ENCODE peak calls at places on chromosomes 3 and 15, in eight cellular contexts. Q is H1, U is K562, W is SK-N-SH, X is HCT116, T is endothelial cell of umbilical vein, Y is HepG2, F is GM12878. J is an unnamed sample.

GRCh38 chr3:61108247-61109019 is 142.8 kb downstream of the FHIT start:
- DNase-seq in W (no peak), Y (no peak), T (no peak), Q (no peak), X (no peak), U (no peak), F (no peak), J (no peak)

GRCh38 chr3:74663178-74663577 is 48.7 kb upstream of the CNTN3 start:
- DNase-seq in Y (no peak), Q (no peak), F (no peak), U (no peak), T (no peak), X (no peak), W (no peak), J (no peak)

GRCh38 chr15:89783111-89783860 is 7.2 kb downstream of the MESP2 start:
- DNase-seq in F (no peak), T (no peak), Y (no peak), Q (no peak), U (peak; percentile 60), W (peak; percentile 38), X (no peak), J (no peak)

GRCh38 chr3:147117631-147118030 is 288.7 kb downstream of the ZIC4 start:
- DNase-seq in U (no peak), T (no peak), X (no peak), Y (no peak), Q (no peak), F (no peak), W (no peak), J (no peak)

GRCh38 chr15:29456255-29456654 is 186.6 kb upstream of the NSMCE3 start:
- DNase-seq in Q (no peak), Y (no peak), X (no peak), F (no peak), T (no peak), W (no peak), U (no peak), J (no peak)

GRCh38 chr3:40309925-40310635 is 573 bp downstream of the EIF1B start:
- DNase-seq in X (no peak), F (no peak), Y (peak; percentile 35), W (peak; percentile 80), Q (no peak), U (peak; percentile 62), T (peak; percentile 62), J (no peak)

GRCh38 chr3:72347819-72348319 is 500.4 kb downstream of the SHQ1 start:
- DNase-seq in W (no peak), X (no peak), Q (no peak), T (peak; percentile 92), Y (no peak), F (peak; percentile 50), U (no peak), J (no peak)

GRCh38 chr15:68701886-68702285 is 118.8 kb downstream of the ANP32A start:
- DNase-seq in Y (no peak), T (no peak), W (no peak), F (no peak), X (no peak), Q (no peak), U (no peak), J (no peak)

GRCh38 chr3:179948740-179949139 is 88.0 kb downstream of the PEX5L start:
- DNase-seq in X (no peak), W (no peak), T (no peak), Y (no peak), Q (no peak), U (no peak), F (no peak), J (no peak)

GRCh38 chr3:6679510-6679909 is 181.4 kb upstream of the GRM7 start:
- DNase-seq in W (no peak), T (no peak), Q (no peak), X (no peak), F (peak; percentile 20), Y (no peak), U (no peak), J (no peak)

DNA sequence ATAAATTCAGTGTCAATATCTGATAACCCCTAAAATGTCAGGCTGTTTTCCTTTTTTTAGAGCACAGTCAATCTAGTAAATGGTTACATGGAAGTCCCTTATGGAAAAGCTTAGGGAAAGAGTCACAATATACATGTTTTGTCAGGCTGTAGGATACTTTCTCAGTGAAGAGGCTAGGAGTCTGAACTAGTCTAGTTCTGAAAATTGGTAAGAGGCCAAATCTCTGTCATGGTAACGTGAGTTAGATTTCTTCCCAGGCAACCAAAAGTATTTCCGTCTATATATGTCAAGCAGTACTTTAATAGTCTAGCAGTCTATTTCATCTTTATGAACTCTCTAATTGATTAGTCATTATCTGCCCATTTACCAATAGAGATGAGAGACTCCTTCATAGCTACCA is 215.9 kb upstream of the LRRC3B start:
- DNase-seq in Y (no peak), F (no peak), W (no peak), X (no peak), T (no peak), Q (no peak), U (no peak), J (no peak)
- H3K4me3 ChIP-seq in Y (no peak overlapping the region), F (no peak overlapping the region), W (no peak overlapping the region), X (no peak overlapping the region), T (no peak overlapping the region), Q (no peak overlapping the region), U (no peak overlapping the region), J (no peak overlapping the region)

GRCh38 chr15:75178938-75179772 is 22.5 kb upstream of the C15orf39 start:
- DNase-seq in X (no peak), T (no peak), Q (no peak), Y (no peak), F (no peak), U (no peak), W (no peak), J (no peak)
- H3K9ac ChIP-seq in X (no peak overlapping the region), T (no peak overlapping the region), Q (no peak overlapping the region), Y (peak overlapping the region; percentile 74), F (no peak overlapping the region), U (peak overlapping the region; percentile 91), W (no peak overlapping the region), J (no peak overlapping the region)

GRCh38 chr3:184713521-184713920 is 1.7 kb upstream of the MAGEF1 start:
- DNase-seq in W (no peak), T (no peak), Q (no peak), U (no peak), F (no peak), X (no peak), Y (no peak), J (no peak)

GRCh38 chr3:184710870-184711365 is 946 bp downstream of the MAGEF1 start:
- DNase-seq in W (no peak), Y (no peak), T (no peak), U (peak; percentile 35), X (no peak), Q (no peak), F (peak; percentile 25), J (no peak)

GRCh38 chr3:184712248-184712559 is 340 bp upstream of the MAGEF1 start:
- DNase-seq in U (no peak), Q (no peak), F (no peak), W (no peak), Y (no peak), T (no peak), X (no peak), J (no peak)

GRCh38 chr3:184712579-184713355 is 903 bp upstream of the MAGEF1 start:
- DNase-seq in Y (no peak), W (no peak), F (no peak), Q (no peak), T (no peak), U (no peak), X (no peak), J (no peak)

DNA sequence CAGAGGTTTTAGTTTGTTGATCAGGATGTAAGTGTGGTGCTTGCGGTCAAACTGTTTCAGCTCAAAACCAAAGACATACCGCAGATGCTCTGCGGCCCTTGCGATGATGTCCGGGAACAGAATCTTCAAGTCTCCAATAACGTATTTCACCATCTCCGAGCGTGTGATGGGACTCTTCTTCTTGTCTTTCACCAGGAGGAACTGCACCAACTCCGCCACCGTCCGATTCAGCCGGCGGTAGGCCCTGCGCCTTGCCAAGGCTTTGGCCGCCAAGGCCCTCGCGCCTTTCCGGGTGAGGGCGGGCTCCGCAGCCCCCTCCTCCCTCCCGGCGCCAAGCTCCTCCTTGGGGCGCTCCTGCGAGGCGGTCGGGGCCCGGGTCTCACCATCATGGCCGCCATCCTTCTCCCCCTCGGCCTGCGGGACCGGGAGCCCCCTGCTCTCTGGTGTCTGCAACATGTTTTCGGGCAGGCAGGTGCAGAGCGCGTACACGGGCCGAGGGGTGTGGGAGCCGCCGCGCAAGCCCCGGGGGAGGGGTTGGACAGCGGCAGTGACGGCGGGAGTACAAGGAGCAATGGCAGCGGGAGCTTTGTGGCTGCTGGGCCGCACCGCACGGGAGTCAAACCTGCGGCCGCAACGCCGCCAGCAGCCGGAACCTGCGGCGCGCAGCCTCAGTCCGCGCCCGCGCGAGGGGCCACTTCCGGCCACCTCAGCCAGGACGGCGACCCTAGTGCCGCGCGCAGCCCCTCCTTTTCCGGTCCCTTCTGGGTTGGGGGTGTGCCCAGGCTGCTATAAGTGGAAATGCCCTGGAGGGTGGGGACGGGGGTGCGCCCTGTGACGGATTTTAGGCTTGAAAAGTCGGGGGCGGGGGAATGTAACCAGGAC is at the start of gene MAGEF1:
- DNase-seq in Q (peak; percentile 67), U (peak; percentile 92), T (peak; percentile 57), Y (peak; percentile 79), W (peak; percentile 95), X (peak; percentile 66), F (peak; percentile 24), J (peak; percentile 70)
- TF ChIP-seq POLR2AphosphoS5 in Q (peak; percentile 79), U (peak; percentile 43), T (peak; percentile 55), Y (peak; percentile 77), W (peak; percentile 81), X (peak; percentile 92), F (peak; percentile 66), J (peak; percentile 84)

GRCh38 chr15:96321422-96322391 is 8.8 kb upstream of the NR2F2 start:
- DNase-seq in X (no peak), Q (no peak), U (no peak), W (no peak), Y (no peak), F (no peak), T (peak; percentile 67), J (no peak)
- H3K4me3 ChIP-seq in X (no peak overlapping the region), Q (peak overlapping the region; percentile 17), U (no peak overlapping the region), W (no peak overlapping the region), Y (no peak overlapping the region), F (peak overlapping the region; percentile 47), T (peak overlapping the region; percentile 18), J (no peak overlapping the region)

GRCh38 chr15:60383008-60383694 is 14.6 kb downstream of the ANXA2 start:
- DNase-seq in X (no peak), Y (no peak), U (no peak), F (no peak), T (no peak), Q (no peak), W (no peak), J (no peak)
- H3K9ac ChIP-seq in X (peak overlapping the region; percentile 5), Y (no peak overlapping the region), U (no peak overlapping the region), F (no peak overlapping the region), T (no peak overlapping the region), Q (no peak overlapping the region), W (peak overlapping the region; percentile 82), J (no peak overlapping the region)

GRCh38 chr3:142489572-142490323 is 41.9 kb upstream of the XRN1 start:
- DNase-seq in T (peak; percentile 6), U (no peak), X (no peak), Y (peak; percentile 9), Q (no peak), F (no peak), W (no peak), J (no peak)
- TF ChIP-seq POLR2AphosphoS5 in T (no peak), U (no peak), X (no peak), Y (no peak), Q (no peak), F (no peak), W (no peak), J (no peak)

DNA sequence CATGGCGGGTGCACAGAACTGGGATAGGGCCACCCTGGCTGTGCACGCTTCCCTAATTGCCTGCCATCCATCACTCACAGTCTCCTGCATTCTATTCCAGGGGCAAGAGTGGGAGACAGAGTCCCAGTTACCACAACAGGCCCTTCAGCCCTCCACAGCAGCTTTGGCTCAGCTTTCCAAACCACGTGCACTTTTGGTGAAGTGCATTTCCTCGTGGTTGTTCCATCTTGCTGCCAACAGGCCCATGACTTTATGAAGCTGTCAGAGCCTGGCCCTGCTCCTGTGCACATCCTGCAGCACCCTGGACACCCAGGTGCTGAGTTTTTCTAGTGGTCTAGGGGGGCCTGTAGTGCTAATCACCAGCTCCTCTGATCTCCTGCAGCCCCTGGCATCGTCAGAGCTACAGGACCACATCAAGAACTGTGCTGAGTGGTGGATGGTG is 110.2 kb downstream of the ADCY5 start:
- DNase-seq in Y (no peak), T (no peak), W (no peak), X (no peak), U (no peak), F (no peak), Q (no peak), J (no peak)
- H3K4me3 ChIP-seq in Y (no peak overlapping the region), T (no peak overlapping the region), W (no peak overlapping the region), X (no peak overlapping the region), U (no peak overlapping the region), F (no peak overlapping the region), Q (no peak overlapping the region), J (no peak overlapping the region)

J was measured in SK-N-MC.